ENCODE peak calls at places on chromosome 5, in six cellular contexts. One of them, this sample, is unnamed.
A peak's percentile ranks its signal among the peaks of the same experiment; 100 is the strongest.

GRCh38 chr5:65481635-65482271 is at the start of gene ADAMTS6:
- DNase-seq in CD4-positive, alpha-beta T cell: peak; percentile 60
- DNase-seq in A549: peak; percentile 47
- DNase-seq in fibroblast of pulmonary artery: peak; percentile 99
- DNase-seq in GM12865: peak; percentile 90
- DNase-seq in activated CD8-positive, alpha-beta T cell treated with anti-CD3 and anti-CD28 coated beads for 36 hours: peak; percentile 92
- DNase-seq in this sample: peak; percentile 74

GRCh38 chr5:140398379-140398811 is 3.2 kb upstream of the ANKHD1 start:
- DNase-seq in fibroblast of pulmonary artery: peak; percentile 40
- DNase-seq in GM12865: no peak
- DNase-seq in A549: peak; percentile 8
- DNase-seq in activated CD8-positive, alpha-beta T cell treated with anti-CD3 and anti-CD28 coated beads for 36 hours: no peak
- DNase-seq in CD4-positive, alpha-beta T cell: no peak
- DNase-seq in this sample: no peak

GRCh38 chr5:153276151-153276550 is 214.3 kb upstream of the GRIA1 start:
- DNase-seq in A549: no peak
- DNase-seq in fibroblast of pulmonary artery: peak; percentile 60
- DNase-seq in activated CD8-positive, alpha-beta T cell treated with anti-CD3 and anti-CD28 coated beads for 36 hours: peak; percentile 15
- DNase-seq in GM12865: peak; percentile 38
- DNase-seq in CD4-positive, alpha-beta T cell: no peak
- DNase-seq in this sample: no peak

GRCh38 chr5:177552839-177553455 is 1.4 kb downstream of the FAM193B start:
- DNase-seq in fibroblast of pulmonary artery: no peak
- DNase-seq in A549: no peak
- DNase-seq in GM12865: no peak
- DNase-seq in CD4-positive, alpha-beta T cell: no peak
- DNase-seq in activated CD8-positive, alpha-beta T cell treated with anti-CD3 and anti-CD28 coated beads for 36 hours: no peak
- DNase-seq in this sample: no peak

GRCh38 chr5:123350744-123351143 is 72.5 kb downstream of the CEP120 start:
- DNase-seq in CD4-positive, alpha-beta T cell: no peak
- DNase-seq in fibroblast of pulmonary artery: peak; percentile 16
- DNase-seq in activated CD8-positive, alpha-beta T cell treated with anti-CD3 and anti-CD28 coated beads for 36 hours: no peak
- DNase-seq in GM12865: no peak
- DNase-seq in A549: no peak
- DNase-seq in this sample: no peak

GRCh38 chr5:32420506-32420905 is 24.0 kb downstream of the ZFR start:
- DNase-seq in GM12865: no peak
- DNase-seq in A549: no peak
- DNase-seq in fibroblast of pulmonary artery: peak; percentile 45
- DNase-seq in CD4-positive, alpha-beta T cell: no peak
- DNase-seq in activated CD8-positive, alpha-beta T cell treated with anti-CD3 and anti-CD28 coated beads for 36 hours: no peak
- DNase-seq in this sample: no peak

GRCh38 chr5:43702815-43703214 is 99.8 kb downstream of the NNT start:
- DNase-seq in fibroblast of pulmonary artery: peak; percentile 31
- DNase-seq in activated CD8-positive, alpha-beta T cell treated with anti-CD3 and anti-CD28 coated beads for 36 hours: no peak
- DNase-seq in CD4-positive, alpha-beta T cell: no peak
- DNase-seq in GM12865: no peak
- DNase-seq in A549: no peak
- DNase-seq in this sample: no peak

GRCh38 chr5:96538831-96539250 is 105.8 kb upstream of the PCSK1 start:
- DNase-seq in CD4-positive, alpha-beta T cell: no peak
- DNase-seq in GM12865: no peak
- DNase-seq in activated CD8-positive, alpha-beta T cell treated with anti-CD3 and anti-CD28 coated beads for 36 hours: no peak
- DNase-seq in fibroblast of pulmonary artery: peak; percentile 32
- DNase-seq in A549: no peak
- DNase-seq in this sample: no peak

GRCh38 chr5:42985129-42986037 is 54.7 kb downstream of the ANXA2R start:
- DNase-seq in GM12865: no peak
- DNase-seq in activated CD8-positive, alpha-beta T cell treated with anti-CD3 and anti-CD28 coated beads for 36 hours: no peak
- DNase-seq in A549: no peak
- DNase-seq in CD4-positive, alpha-beta T cell: no peak
- DNase-seq in fibroblast of pulmonary artery: peak; percentile 76
- DNase-seq in this sample: no peak

GRCh38 chr5:115949096-115949495 is 13.2 kb upstream of the LVRN start:
- DNase-seq in CD4-positive, alpha-beta T cell: no peak
- DNase-seq in A549: no peak
- DNase-seq in activated CD8-positive, alpha-beta T cell treated with anti-CD3 and anti-CD28 coated beads for 36 hours: no peak
- DNase-seq in GM12865: no peak
- DNase-seq in fibroblast of pulmonary artery: no peak
- DNase-seq in this sample: no peak

GRCh38 chr5:173306695-173307094 is 21.5 kb downstream of the STC2 start:
- DNase-seq in fibroblast of pulmonary artery: no peak
- DNase-seq in A549: no peak
- DNase-seq in GM12865: no peak
- DNase-seq in activated CD8-positive, alpha-beta T cell treated with anti-CD3 and anti-CD28 coated beads for 36 hours: no peak
- DNase-seq in CD4-positive, alpha-beta T cell: no peak
- DNase-seq in this sample: no peak

GRCh38 chr5:149735066-149735465 is 5.0 kb downstream of the PPARGC1B start:
- DNase-seq in fibroblast of pulmonary artery: peak; percentile 22
- DNase-seq in GM12865: no peak
- DNase-seq in activated CD8-positive, alpha-beta T cell treated with anti-CD3 and anti-CD28 coated beads for 36 hours: no peak
- DNase-seq in A549: no peak
- DNase-seq in CD4-positive, alpha-beta T cell: no peak
- DNase-seq in this sample: no peak

GRCh38 chr5:180860273-180860886 is 696 bp downstream of the ZFP62 start:
- DNase-seq in GM12865: peak; percentile 88
- DNase-seq in activated CD8-positive, alpha-beta T cell treated with anti-CD3 and anti-CD28 coated beads for 36 hours: peak; percentile 68
- DNase-seq in A549: peak; percentile 62
- DNase-seq in fibroblast of pulmonary artery: no peak
- DNase-seq in CD4-positive, alpha-beta T cell: peak; percentile 30
- DNase-seq in this sample: no peak

GRCh38 chr5:51371052-51371451 is 12.2 kb upstream of the ISL1 start:
- DNase-seq in fibroblast of pulmonary artery: no peak
- DNase-seq in activated CD8-positive, alpha-beta T cell treated with anti-CD3 and anti-CD28 coated beads for 36 hours: no peak
- DNase-seq in A549: no peak
- DNase-seq in CD4-positive, alpha-beta T cell: no peak
- DNase-seq in GM12865: no peak
- DNase-seq in this sample: no peak

GRCh38 chr5:16410338-16410737 is 55.3 kb downstream of the ZNF622 start:
- DNase-seq in GM12865: no peak
- DNase-seq in A549: no peak
- DNase-seq in fibroblast of pulmonary artery: no peak
- DNase-seq in activated CD8-positive, alpha-beta T cell treated with anti-CD3 and anti-CD28 coated beads for 36 hours: no peak
- DNase-seq in CD4-positive, alpha-beta T cell: no peak
- DNase-seq in this sample: no peak

GRCh38 chr5:77632526-77633268 is 5.8 kb downstream of the OTP start:
- DNase-seq in A549: no peak
- DNase-seq in CD4-positive, alpha-beta T cell: no peak
- DNase-seq in fibroblast of pulmonary artery: no peak
- DNase-seq in GM12865: peak; percentile 55
- DNase-seq in activated CD8-positive, alpha-beta T cell treated with anti-CD3 and anti-CD28 coated beads for 36 hours: peak; percentile 5
- DNase-seq in this sample: no peak

GRCh38 chr5:68545636-68546325 is 330.2 kb downstream of the PIK3R1 start:
- DNase-seq in activated CD8-positive, alpha-beta T cell treated with anti-CD3 and anti-CD28 coated beads for 36 hours: no peak
- DNase-seq in CD4-positive, alpha-beta T cell: no peak
- DNase-seq in fibroblast of pulmonary artery: no peak
- DNase-seq in A549: no peak
- DNase-seq in GM12865: no peak
- DNase-seq in this sample: no peak

GRCh38 chr5:134451618-134452505 is 40.2 kb upstream of the CDKN2AIPNL start:
- DNase-seq in GM12865: no peak
- DNase-seq in A549: peak; percentile 90
- DNase-seq in fibroblast of pulmonary artery: peak; percentile 82
- DNase-seq in activated CD8-positive, alpha-beta T cell treated with anti-CD3 and anti-CD28 coated beads for 36 hours: no peak
- DNase-seq in CD4-positive, alpha-beta T cell: no peak
- DNase-seq in this sample: no peak

GRCh38 chr5:140311011-140311467 is 8.1 kb upstream of the PFDN1 start:
- DNase-seq in CD4-positive, alpha-beta T cell: no peak
- DNase-seq in fibroblast of pulmonary artery: peak; percentile 92
- DNase-seq in activated CD8-positive, alpha-beta T cell treated with anti-CD3 and anti-CD28 coated beads for 36 hours: no peak
- DNase-seq in A549: no peak
- DNase-seq in GM12865: no peak
- DNase-seq in this sample: no peak

GRCh38 chr5:151451626-151452520 is 4.5 kb downstream of the SLC36A1 start:
- DNase-seq in CD4-positive, alpha-beta T cell: no peak
- DNase-seq in activated CD8-positive, alpha-beta T cell treated with anti-CD3 and anti-CD28 coated beads for 36 hours: no peak
- DNase-seq in fibroblast of pulmonary artery: no peak
- DNase-seq in GM12865: peak; percentile 82
- DNase-seq in A549: peak; percentile 26
- DNase-seq in this sample: no peak

GRCh38 chr5:67799732-67800234 is 415.8 kb upstream of the PIK3R1 start:
- DNase-seq in A549: no peak
- DNase-seq in activated CD8-positive, alpha-beta T cell treated with anti-CD3 and anti-CD28 coated beads for 36 hours: no peak
- DNase-seq in CD4-positive, alpha-beta T cell: no peak
- DNase-seq in fibroblast of pulmonary artery: peak; percentile 39
- DNase-seq in GM12865: no peak
- DNase-seq in this sample: no peak

GRCh38 chr5:30809907-30810306 is 383.6 kb upstream of the CDH6 start:
- DNase-seq in GM12865: no peak
- DNase-seq in fibroblast of pulmonary artery: no peak
- DNase-seq in A549: no peak
- DNase-seq in activated CD8-positive, alpha-beta T cell treated with anti-CD3 and anti-CD28 coated beads for 36 hours: no peak
- DNase-seq in CD4-positive, alpha-beta T cell: no peak
- DNase-seq in this sample: no peak

GRCh38 chr5:123610209-123610608 is 98.2 kb downstream of the CSNK1G3 start:
- DNase-seq in fibroblast of pulmonary artery: no peak
- DNase-seq in A549: no peak
- DNase-seq in CD4-positive, alpha-beta T cell: no peak
- DNase-seq in GM12865: no peak
- DNase-seq in activated CD8-positive, alpha-beta T cell treated with anti-CD3 and anti-CD28 coated beads for 36 hours: no peak
- DNase-seq in this sample: no peak

GRCh38 chr5:107930891-107931290 is 260.2 kb upstream of the EFNA5 start:
- DNase-seq in activated CD8-positive, alpha-beta T cell treated with anti-CD3 and anti-CD28 coated beads for 36 hours: no peak
- DNase-seq in GM12865: no peak
- DNase-seq in CD4-positive, alpha-beta T cell: no peak
- DNase-seq in A549: no peak
- DNase-seq in fibroblast of pulmonary artery: no peak
- DNase-seq in this sample: no peak

GRCh38 chr5:81552844-81553569 is 159.1 kb upstream of the ACOT12 start:
- DNase-seq in A549: no peak
- DNase-seq in activated CD8-positive, alpha-beta T cell treated with anti-CD3 and anti-CD28 coated beads for 36 hours: no peak
- DNase-seq in GM12865: no peak
- DNase-seq in CD4-positive, alpha-beta T cell: no peak
- DNase-seq in fibroblast of pulmonary artery: peak; percentile 56
- DNase-seq in this sample: no peak

GRCh38 chr5:10456583-10457562 is 15.2 kb downstream of the ROPN1L start:
- DNase-seq in GM12865: no peak
- DNase-seq in activated CD8-positive, alpha-beta T cell treated with anti-CD3 and anti-CD28 coated beads for 36 hours: no peak
- DNase-seq in A549: no peak
- DNase-seq in fibroblast of pulmonary artery: peak; percentile 66
- DNase-seq in CD4-positive, alpha-beta T cell: no peak
- DNase-seq in this sample: no peak

GRCh38 chr5:153601377-153601776 is 110.9 kb downstream of the GRIA1 start:
- DNase-seq in activated CD8-positive, alpha-beta T cell treated with anti-CD3 and anti-CD28 coated beads for 36 hours: no peak
- DNase-seq in GM12865: peak; percentile 44
- DNase-seq in fibroblast of pulmonary artery: no peak
- DNase-seq in CD4-positive, alpha-beta T cell: no peak
- DNase-seq in A549: no peak
- DNase-seq in this sample: no peak

GRCh38 chr5:10576121-10576789 is 12.4 kb downstream of the ANKRD33B start:
- DNase-seq in GM12865: no peak
- DNase-seq in A549: no peak
- DNase-seq in activated CD8-positive, alpha-beta T cell treated with anti-CD3 and anti-CD28 coated beads for 36 hours: no peak
- DNase-seq in fibroblast of pulmonary artery: no peak
- DNase-seq in CD4-positive, alpha-beta T cell: no peak
- DNase-seq in this sample: no peak

GRCh38 chr5:81402180-81402930 is 8.4 kb upstream of the ACOT12 start:
- DNase-seq in GM12865: no peak
- DNase-seq in activated CD8-positive, alpha-beta T cell treated with anti-CD3 and anti-CD28 coated beads for 36 hours: no peak
- DNase-seq in A549: no peak
- DNase-seq in fibroblast of pulmonary artery: no peak
- DNase-seq in CD4-positive, alpha-beta T cell: no peak
- DNase-seq in this sample: no peak

GRCh38 chr5:1950708-1951103 is 68.0 kb upstream of the IRX4 start:
- DNase-seq in CD4-positive, alpha-beta T cell: no peak
- DNase-seq in activated CD8-positive, alpha-beta T cell treated with anti-CD3 and anti-CD28 coated beads for 36 hours: no peak
- DNase-seq in GM12865: no peak
- DNase-seq in A549: no peak
- DNase-seq in fibroblast of pulmonary artery: no peak
- DNase-seq in this sample: no peak

GRCh38 chr5:1950096-1950707 is 67.5 kb upstream of the IRX4 start:
- DNase-seq in A549: no peak
- DNase-seq in GM12865: no peak
- DNase-seq in fibroblast of pulmonary artery: no peak
- DNase-seq in activated CD8-positive, alpha-beta T cell treated with anti-CD3 and anti-CD28 coated beads for 36 hours: no peak
- DNase-seq in CD4-positive, alpha-beta T cell: no peak
- DNase-seq in this sample: no peak

GRCh38 chr5:1952021-1952420 is 69.3 kb upstream of the IRX4 start:
- DNase-seq in activated CD8-positive, alpha-beta T cell treated with anti-CD3 and anti-CD28 coated beads for 36 hours: no peak
- DNase-seq in CD4-positive, alpha-beta T cell: no peak
- DNase-seq in GM12865: no peak
- DNase-seq in A549: no peak
- DNase-seq in fibroblast of pulmonary artery: no peak
- DNase-seq in this sample: no peak

GRCh38 chr5:1951165-1951816 is 68.6 kb upstream of the IRX4 start:
- DNase-seq in activated CD8-positive, alpha-beta T cell treated with anti-CD3 and anti-CD28 coated beads for 36 hours: no peak
- DNase-seq in CD4-positive, alpha-beta T cell: no peak
- DNase-seq in fibroblast of pulmonary artery: no peak
- DNase-seq in A549: no peak
- DNase-seq in GM12865: no peak
- DNase-seq in this sample: no peak

GRCh38 chr5:1952456-1953099 is 69.9 kb upstream of the IRX4 start:
- DNase-seq in CD4-positive, alpha-beta T cell: no peak
- DNase-seq in A549: no peak
- DNase-seq in fibroblast of pulmonary artery: no peak
- DNase-seq in activated CD8-positive, alpha-beta T cell treated with anti-CD3 and anti-CD28 coated beads for 36 hours: no peak
- DNase-seq in GM12865: no peak
- DNase-seq in this sample: no peak
- TF ChIP-seq CTCF in CD4-positive, alpha-beta T cell: no peak
- TF ChIP-seq CTCF in A549: no peak
- TF ChIP-seq CTCF in fibroblast of pulmonary artery: no peak
- TF ChIP-seq CTCF in activated CD8-positive, alpha-beta T cell treated with anti-CD3 and anti-CD28 coated beads for 36 hours: no peak
- TF ChIP-seq CTCF in GM12865: no peak
- TF ChIP-seq CTCF in this sample: no peak

DNA sequence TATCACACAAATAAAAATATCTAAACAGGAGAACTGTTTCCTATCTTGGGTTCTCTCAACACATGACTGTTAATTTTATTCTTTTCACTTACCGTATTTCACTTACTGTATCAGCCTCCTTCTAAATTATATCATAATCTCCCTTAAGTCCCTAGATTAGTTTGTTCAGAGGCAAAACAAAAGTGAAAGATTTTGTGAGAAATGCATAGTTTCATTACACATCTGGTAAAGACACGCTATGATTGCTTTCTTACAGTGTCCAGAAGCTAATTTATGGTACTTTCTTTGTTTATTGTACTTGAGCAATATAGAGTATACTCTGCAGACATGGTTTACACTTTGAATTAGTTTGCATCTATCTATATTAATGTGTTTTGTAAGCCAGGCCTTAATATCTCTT is 159.7 kb upstream of the TLX3 start:
- DNase-seq in activated CD8-positive, alpha-beta T cell treated with anti-CD3 and anti-CD28 coated beads for 36 hours: no peak
- DNase-seq in fibroblast of pulmonary artery: no peak
- DNase-seq in GM12865: peak; percentile 19
- DNase-seq in A549: no peak
- DNase-seq in CD4-positive, alpha-beta T cell: no peak
- DNase-seq in this sample: no peak
- TF ChIP-seq CTCF in activated CD8-positive, alpha-beta T cell treated with anti-CD3 and anti-CD28 coated beads for 36 hours: no peak
- TF ChIP-seq CTCF in fibroblast of pulmonary artery: no peak
- TF ChIP-seq CTCF in GM12865: no peak
- TF ChIP-seq CTCF in A549: no peak
- TF ChIP-seq CTCF in CD4-positive, alpha-beta T cell: no peak
- TF ChIP-seq CTCF in this sample: no peak

GRCh38 chr5:54969856-54970828 is 15.3 kb downstream of the ESM1 start:
- DNase-seq in fibroblast of pulmonary artery: no peak
- DNase-seq in activated CD8-positive, alpha-beta T cell treated with anti-CD3 and anti-CD28 coated beads for 36 hours: no peak
- DNase-seq in GM12865: no peak
- DNase-seq in A549: no peak
- DNase-seq in CD4-positive, alpha-beta T cell: no peak
- DNase-seq in this sample: no peak
- TF ChIP-seq CTCF in fibroblast of pulmonary artery: no peak
- TF ChIP-seq CTCF in activated CD8-positive, alpha-beta T cell treated with anti-CD3 and anti-CD28 coated beads for 36 hours: no peak
- TF ChIP-seq CTCF in GM12865: no peak
- TF ChIP-seq CTCF in A549: no peak
- TF ChIP-seq CTCF in CD4-positive, alpha-beta T cell: no peak
- TF ChIP-seq CTCF in this sample: no peak

GRCh38 chr5:121967187-121967586 is 5.4 kb downstream of the SRFBP1 start:
- DNase-seq in GM12865: no peak
- DNase-seq in fibroblast of pulmonary artery: peak; percentile 76
- DNase-seq in activated CD8-positive, alpha-beta T cell treated with anti-CD3 and anti-CD28 coated beads for 36 hours: no peak
- DNase-seq in A549: no peak
- DNase-seq in CD4-positive, alpha-beta T cell: no peak
- DNase-seq in this sample: no peak
- TF ChIP-seq CTCF in GM12865: no peak
- TF ChIP-seq CTCF in fibroblast of pulmonary artery: peak; percentile 40
- TF ChIP-seq CTCF in activated CD8-positive, alpha-beta T cell treated with anti-CD3 and anti-CD28 coated beads for 36 hours: peak; percentile 10
- TF ChIP-seq CTCF in A549: peak; percentile 55
- TF ChIP-seq CTCF in CD4-positive, alpha-beta T cell: no peak
- TF ChIP-seq CTCF in this sample: peak; percentile 38

This sample was measured in breast epithelium.